ENCODE peak calls at places on chromosomes 7 and 10, in eight cellular contexts. Q is heart left ventricle; K is CD4-positive, CD25-positive, alpha-beta regulatory T cell; N is keratinocyte; B is left ventricle myocardium inferior; U is kidney; J is mesenchymal stem cell; Z is fibroblast of lung. O is an unnamed sample. For H3K4me1, the result is how much of the 10 kb centered on the place peaks cover.

GRCh38 chr10:49756641-49757040 is 5.5 kb downstream of the OGDHL start:
- DNase-seq in Q (no peak), K (no peak), N (no peak), B (no peak), U (no peak), J (no peak), Z (no peak), O (no peak)

GRCh38 chr7:117098457-117098856 is 145.2 kb downstream of the ST7 start:
- DNase-seq in Q (no peak), K (no peak), N (no peak), B (no peak), U (no peak), J (peak), Z (peak), O (no peak)

GRCh38 chr7:39353615-39354376 is 212.4 kb upstream of the YAE1 start:
- DNase-seq in Q (peak), K (no peak), N (no peak), B (peak), U (peak), J (peak), Z (peak), O (no peak)

GRCh38 chr7:36406156-36406555 is 16.5 kb downstream of the ANLN start:
- DNase-seq in Q (no peak), K (no peak), N (no peak), B (no peak), U (no peak), J (no peak), Z (peak), O (no peak)

GRCh38 chr10:102262744-102263370 is 17.5 kb downstream of the GBF1 start:
- DNase-seq in Q (no peak), K (no peak), N (no peak), B (no peak), U (no peak), J (peak), Z (no peak), O (no peak)

GRCh38 chr7:74012842-74013249 is 15.1 kb upstream of the ELN start:
- DNase-seq in Q (no peak), K (no peak), N (peak), B (no peak), U (peak), J (peak), Z (peak), O (no peak)

GRCh38 chr7:66187894-66188293 is 17.2 kb upstream of the TPST1 start:
- DNase-seq in Q (peak), K (no peak), N (no peak), B (peak), U (no peak), J (peak), Z (peak), O (no peak)

GRCh38 chr10:82162549-82163210 is 287.7 kb downstream of the NRG3 start:
- DNase-seq in Q (no peak), K (no peak), N (no peak), B (no peak), U (no peak), J (no peak), Z (no peak), O (no peak)

GRCh38 chr7:138668946-138669345 is 32.2 kb downstream of the SVOPL start:
- DNase-seq in Q (no peak), K (no peak), N (no peak), B (no peak), U (no peak), J (no peak), Z (no peak), O (no peak)

GRCh38 chr7:106344861-106345260 is 60.1 kb upstream of the NAMPT start:
- DNase-seq in Q (no peak), K (no peak), N (no peak), B (no peak), U (no peak), J (peak), Z (peak), O (no peak)

GRCh38 chr10:25682203-25682950 is 251.7 kb upstream of the MYO3A start:
- DNase-seq in Q (peak), K (no peak), N (no peak), B (no peak), U (no peak), J (peak), Z (peak), O (no peak)

GRCh38 chr10:110413903-110414562 is 83.7 kb upstream of the DUSP5 start:
- DNase-seq in Q (no peak), K (no peak), N (no peak), B (no peak), U (no peak), J (no peak), Z (peak), O (no peak)

GRCh38 chr7:116990056-116990455 is 36.8 kb downstream of the ST7 start:
- DNase-seq in Q (no peak), K (no peak), N (no peak), B (no peak), U (no peak), J (no peak), Z (no peak), O (no peak)

GRCh38 chr10:122021421-122021820 is 32.5 kb downstream of the TACC2 start:
- DNase-seq in Q (no peak), K (no peak), N (no peak), B (no peak), U (no peak), J (no peak), Z (no peak), O (no peak)

GRCh38 chr7:152054377-152055230 is 29.1 kb downstream of the GALNT11 start:
- DNase-seq in Q (peak), K (no peak), N (no peak), B (peak), U (no peak), J (peak), Z (peak), O (no peak)

GRCh38 chr10:96279219-96279641 is 7.9 kb upstream of the BLNK start:
- DNase-seq in Q (no peak), K (no peak), N (no peak), B (no peak), U (no peak), J (no peak), Z (no peak), O (no peak)

GRCh38 chr7:786472-787255 is 45.6 kb upstream of the SUN1 start:
- DNase-seq in Q (peak), K (peak), N (peak), B (peak), U (peak), J (peak), Z (peak), O (no peak)

GRCh38 chr10:17429490-17429889 is 24.9 kb downstream of the ST8SIA6 start:
- DNase-seq in Q (no peak), K (no peak), N (no peak), B (no peak), U (no peak), J (no peak), Z (no peak), O (no peak)

GRCh38 chr10:1360581-1361164 is 304.5 kb downstream of the WDR37 start:
- DNase-seq in Q (no peak), K (no peak), N (no peak), B (no peak), U (no peak), J (peak), Z (peak), O (no peak)

GRCh38 chr7:128831178-128831993 is 1.2 kb downstream of the FLNC start:
- DNase-seq in Q (peak), K (peak), N (no peak), B (peak), U (peak), J (peak), Z (peak), O (no peak)

GRCh38 chr10:100186813-100187212 is 984 bp upstream of the ERLIN1 start:
- DNase-seq in Q (no peak), K (no peak), N (no peak), B (no peak), U (peak), J (peak), Z (no peak), O (no peak)

GRCh38 chr10:50605280-50606270 is 18.2 kb downstream of the SGMS1 start:
- DNase-seq in Q (peak), K (no peak), N (peak), B (no peak), U (no peak), J (peak), Z (peak), O (peak)

GRCh38 chr7:132573237-132573636 is 3.0 kb downstream of the PLXNA4 start:
- DNase-seq in Q (no peak), K (no peak), N (no peak), B (no peak), U (no peak), J (no peak), Z (no peak), O (no peak)

GRCh38 chr7:132575987-132576722 is at the start of gene PLXNA4:
- DNase-seq in Q (peak), K (no peak), N (no peak), B (no peak), U (peak), J (peak), Z (peak), O (no peak)

GRCh38 chr7:132575336-132575986 is 809 bp downstream of the PLXNA4 start:
- DNase-seq in Q (peak), K (no peak), N (no peak), B (peak), U (peak), J (peak), Z (peak), O (no peak)

GRCh38 chr7:132571970-132572369 is 4.3 kb downstream of the PLXNA4 start:
- DNase-seq in Q (no peak), K (no peak), N (no peak), B (no peak), U (no peak), J (no peak), Z (no peak), O (no peak)

DNA sequence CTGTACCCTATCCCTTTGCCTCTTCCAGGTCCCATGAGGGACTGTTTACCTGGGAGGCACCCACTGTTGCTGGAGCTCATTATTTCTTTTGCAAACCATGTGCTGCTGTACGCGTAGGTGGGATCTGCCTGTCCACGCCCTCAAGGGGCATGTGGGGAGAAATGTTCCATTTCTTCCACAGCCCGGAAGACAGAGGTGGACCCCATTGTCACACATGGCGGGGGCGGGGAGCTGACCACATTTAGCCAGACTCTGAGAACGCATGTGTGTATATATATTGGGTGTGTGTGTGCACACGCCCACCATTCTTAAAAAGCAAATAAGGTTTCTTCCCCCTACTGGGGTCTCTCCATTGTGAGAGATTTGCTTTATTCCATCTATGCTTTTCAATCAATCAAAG is 2.0 kb downstream of the PLXNA4 start:
- DNase-seq in Q (no peak), K (no peak), N (no peak), B (no peak), U (no peak), J (no peak), Z (no peak), O (no peak)
- H3K4me3 ChIP-seq in Q (no peak), K (no peak), N (no peak), B (peak), U (no peak), J (peak), Z (no peak), O (no peak)

GRCh38 chr10:22646291-22646926 is 68.0 kb downstream of the PIP4K2A start:
- DNase-seq in Q (no peak), K (peak), N (no peak), B (no peak), U (no peak), J (no peak), Z (peak), O (no peak)
- H3K4me1 ChIP-seq in Q (under half), K (half or more), N (under half), B (under half), U (under half), J (under half), Z (under half), O (under half)

GRCh38 chr10:29437871-29438270 is 149.0 kb downstream of the LYZL1 start:
- DNase-seq in Q (no peak), K (no peak), N (no peak), B (no peak), U (no peak), J (no peak), Z (no peak), O (no peak)

GRCh38 chr10:29440981-29441380 is 152.1 kb downstream of the LYZL1 start:
- DNase-seq in Q (no peak), K (no peak), N (no peak), B (no peak), U (no peak), J (no peak), Z (no peak), O (no peak)

GRCh38 chr10:29435809-29436501 is 147.1 kb downstream of the LYZL1 start:
- DNase-seq in Q (no peak), K (no peak), N (no peak), B (no peak), U (no peak), J (peak), Z (peak), O (no peak)

GRCh38 chr10:29443745-29444523 is 155.1 kb downstream of the LYZL1 start:
- DNase-seq in Q (no peak), K (no peak), N (no peak), B (no peak), U (no peak), J (peak), Z (peak), O (no peak)

GRCh38 chr10:29438271-29438670 is 149.4 kb downstream of the LYZL1 start:
- DNase-seq in Q (no peak), K (no peak), N (no peak), B (no peak), U (no peak), J (no peak), Z (peak), O (no peak)
- H3K4me3 ChIP-seq in Q (no peak), K (no peak), N (no peak), B (no peak), U (no peak), J (no peak), Z (no peak), O (no peak)

GRCh38 chr7:154371424-154371823 is 319.2 kb downstream of the DPP6 start:
- DNase-seq in Q (no peak), K (no peak), N (no peak), B (no peak), U (no peak), J (no peak), Z (no peak), O (no peak)
- H3K4me1 ChIP-seq in Q (under half), K (under half), N (under half), B (under half), U (under half), J (under half), Z (under half), O (under half)

GRCh38 chr10:61398730-61399129 is 54.5 kb downstream of the TMEM26 start:
- DNase-seq in Q (no peak), K (no peak), N (no peak), B (no peak), U (no peak), J (no peak), Z (peak), O (no peak)
- H3K4me3 ChIP-seq in Q (no peak), K (no peak), N (no peak), B (no peak), U (no peak), J (no peak), Z (no peak), O (no peak)

GRCh38 chr7:105321754-105322455 is 66.8 kb downstream of the SRPK2 start:
- DNase-seq in Q (no peak), K (no peak), N (no peak), B (no peak), U (no peak), J (no peak), Z (no peak), O (no peak)
- H3K4me1 ChIP-seq in Q (under half), K (under half), N (under half), B (under half), U (under half), J (under half), Z (under half), O (under half)

DNA sequence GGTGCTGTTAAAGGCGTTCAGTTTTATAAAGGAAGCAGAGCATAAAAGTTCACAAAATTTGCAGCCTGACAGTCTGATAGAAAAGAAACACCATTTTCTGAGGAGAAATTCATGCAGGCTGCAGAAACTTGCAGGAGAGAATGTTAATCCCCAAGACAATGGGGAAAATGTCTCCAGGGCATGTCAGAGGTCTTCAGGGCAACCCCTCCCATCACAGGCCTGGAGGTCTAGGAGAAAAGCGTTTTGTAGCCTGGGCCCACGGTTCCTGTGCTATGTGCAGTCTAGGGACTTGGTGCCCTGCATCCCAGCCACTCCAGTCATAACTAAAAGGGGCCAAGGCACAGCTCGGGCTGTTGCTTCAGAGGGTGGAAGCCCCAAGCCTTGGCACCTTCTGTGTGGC is 68.4 kb upstream of the GJD4 start:
- DNase-seq in Q (no peak), K (no peak), N (no peak), B (no peak), U (no peak), J (no peak), Z (no peak), O (no peak)
- H3K4me3 ChIP-seq in Q (no peak), K (no peak), N (no peak), B (no peak), U (no peak), J (no peak), Z (no peak), O (no peak)

DNA sequence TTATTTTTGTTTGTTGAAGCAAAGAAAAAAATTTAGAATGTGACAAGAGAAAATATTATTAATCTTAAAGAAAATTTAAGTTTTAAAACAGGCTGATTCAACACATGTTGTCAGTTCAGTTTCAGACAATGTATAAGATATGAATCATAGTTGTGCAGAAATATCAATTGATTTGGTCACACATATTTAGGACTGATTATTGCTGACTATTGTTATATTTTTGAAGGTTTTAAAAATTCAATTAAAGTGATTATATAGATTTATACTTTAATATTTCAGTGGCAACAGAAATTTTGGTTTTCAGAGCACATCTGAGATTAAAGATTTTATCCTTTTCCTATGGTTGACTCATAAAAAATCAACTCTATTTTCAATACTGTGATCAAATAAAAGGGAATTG is 132.5 kb downstream of the PON1 start:
- DNase-seq in Q (no peak), K (no peak), N (no peak), B (no peak), U (no peak), J (no peak), Z (no peak), O (no peak)
- H3K4me1 ChIP-seq in Q (under half), K (under half), N (under half), B (under half), U (under half), J (under half), Z (under half), O (under half)